ENCODE peak calls at places on chromosomes 2 and 18, in five cellular contexts. Z is sigmoid colon, O is foreskin fibroblast, X is foreskin keratinocyte, V is right atrium auricular region. Y is an unnamed sample.

GRCh38 chr2:62456721-62457539 is 49.1 kb downstream of the TMEM17 start:
- DNase-seq in Z (peak), O (peak), X (peak), V (peak), Y (peak)

GRCh38 chr18:13543811-13544732 is 182.3 kb downstream of the FAM210A start:
- DNase-seq in Z (no peak), O (no peak), X (no peak), V (peak), Y (no peak)

GRCh38 chr2:196959291-196959690 is 32.8 kb upstream of the PGAP1 start:
- DNase-seq in Z (no peak), O (no peak), X (no peak), V (no peak), Y (no peak)

GRCh38 chr2:72968286-72968685 is 51.0 kb downstream of the EMX1 start:
- DNase-seq in Z (no peak), O (no peak), X (no peak), V (no peak), Y (no peak)

GRCh38 chr2:67032091-67032490 is 365.0 kb upstream of the ETAA1 start:
- DNase-seq in Z (no peak), O (no peak), X (no peak), V (no peak), Y (peak)

GRCh38 chr18:32566960-32567359 is 96.3 kb upstream of the GAREM1 start:
- DNase-seq in Z (no peak), O (no peak), X (no peak), V (no peak), Y (no peak)

GRCh38 chr2:60028819-60029218 is 524.6 kb downstream of the BCL11A start:
- DNase-seq in Z (no peak), O (no peak), X (peak), V (no peak), Y (peak)

GRCh38 chr2:65377556-65378307 is 54.7 kb downstream of the SPRED2 start:
- DNase-seq in Z (no peak), O (peak), X (peak), V (no peak), Y (peak)

GRCh38 chr2:84781942-84782716 is 98.8 kb downstream of the TRABD2A start:
- DNase-seq in Z (no peak), O (no peak), X (peak), V (no peak), Y (peak)

GRCh38 chr2:207692206-207693065 is 19.0 kb upstream of the CCNYL1 start:
- DNase-seq in Z (no peak), O (no peak), X (no peak), V (peak), Y (peak)

GRCh38 chr2:9463698-9464034 is 10.7 kb upstream of the IAH1 start:
- DNase-seq in Z (no peak), O (peak), X (no peak), V (no peak), Y (peak)

GRCh38 chr2:40820319-40820718 is 368.4 kb upstream of the SLC8A1 start:
- DNase-seq in Z (no peak), O (no peak), X (no peak), V (no peak), Y (peak)

GRCh38 chr2:47218066-47218581 is 63.0 kb upstream of the STPG4 start:
- DNase-seq in Z (peak), O (no peak), X (no peak), V (no peak), Y (peak)

GRCh38 chr18:48707636-48708296 is 168.9 kb downstream of the CTIF start:
- DNase-seq in Z (no peak), O (no peak), X (no peak), V (no peak), Y (no peak)

GRCh38 chr2:240593703-240594451 is 7.3 kb downstream of the CAPN10 start:
- DNase-seq in Z (peak), O (no peak), X (no peak), V (no peak), Y (no peak)

GRCh38 chr2:28422903-28423741 is 30.5 kb downstream of the FOSL2 start:
- DNase-seq in Z (peak), O (no peak), X (no peak), V (no peak), Y (no peak)

GRCh38 chr2:43737855-43738254 is 36.0 kb upstream of the DYNC2LI1 start:
- DNase-seq in Z (no peak), O (no peak), X (no peak), V (no peak), Y (no peak)

GRCh38 chr2:60476206-60476946 is 77.1 kb downstream of the BCL11A start:
- DNase-seq in Z (no peak), O (no peak), X (no peak), V (no peak), Y (no peak)

GRCh38 chr2:171436307-171436706 is 2.3 kb downstream of the DCAF17 start:
- DNase-seq in Z (no peak), O (peak), X (peak), V (no peak), Y (peak)

GRCh38 chr2:60560734-60561649 is 7.5 kb upstream of the BCL11A start:
- DNase-seq in Z (no peak), O (no peak), X (no peak), V (no peak), Y (peak)

GRCh38 chr2:175195012-175195411 is 13.5 kb upstream of the ATP5MC3 start:
- DNase-seq in Z (no peak), O (no peak), X (no peak), V (no peak), Y (no peak)

GRCh38 chr2:167294031-167294774 is 405.9 kb downstream of the XIRP2 start:
- DNase-seq in Z (no peak), O (peak), X (peak), V (no peak), Y (peak)

GRCh38 chr2:143901185-143901842 is 618.6 kb downstream of the ZEB2 start:
- DNase-seq in Z (no peak), O (peak), X (peak), V (no peak), Y (peak)

GRCh38 chr2:160054984-160055725 is 7.3 kb downstream of the PLA2R1 start:
- DNase-seq in Z (no peak), O (peak), X (no peak), V (no peak), Y (no peak)

GRCh38 chr2:86622409-86622877 is 1.2 kb downstream of the RNF103 start:
- DNase-seq in Z (peak), O (peak), X (peak), V (no peak), Y (peak)

GRCh38 chr2:232592687-232593407 is 40.6 kb upstream of the EFHD1 start:
- DNase-seq in Z (no peak), O (peak), X (peak), V (no peak), Y (peak)

DNA sequence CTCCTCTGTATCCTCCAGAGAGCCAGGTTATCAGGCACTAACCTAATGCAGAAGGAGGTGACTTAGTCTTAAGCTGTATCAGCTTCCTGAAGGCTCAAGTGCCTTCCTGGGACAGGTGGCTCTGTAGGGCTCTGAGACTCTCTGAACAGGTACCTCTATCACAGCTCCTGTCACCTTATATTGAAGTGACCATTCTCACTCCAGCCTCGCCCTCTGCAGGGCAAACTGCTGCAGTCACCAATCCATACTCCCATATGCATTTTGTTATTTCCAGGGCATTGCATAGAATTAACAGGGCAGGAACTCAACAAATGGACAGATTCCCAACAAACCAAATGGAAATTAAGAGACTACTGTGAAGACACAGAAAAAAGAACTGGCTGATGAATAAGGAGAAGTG is 203.0 kb upstream of the REV1 start:
- DNase-seq in Z (no peak), O (no peak), X (no peak), V (peak), Y (no peak)
- TF ChIP-seq CTCF in Z (no peak), O (no peak), X (no peak), V (no peak), Y (no peak)

DNA sequence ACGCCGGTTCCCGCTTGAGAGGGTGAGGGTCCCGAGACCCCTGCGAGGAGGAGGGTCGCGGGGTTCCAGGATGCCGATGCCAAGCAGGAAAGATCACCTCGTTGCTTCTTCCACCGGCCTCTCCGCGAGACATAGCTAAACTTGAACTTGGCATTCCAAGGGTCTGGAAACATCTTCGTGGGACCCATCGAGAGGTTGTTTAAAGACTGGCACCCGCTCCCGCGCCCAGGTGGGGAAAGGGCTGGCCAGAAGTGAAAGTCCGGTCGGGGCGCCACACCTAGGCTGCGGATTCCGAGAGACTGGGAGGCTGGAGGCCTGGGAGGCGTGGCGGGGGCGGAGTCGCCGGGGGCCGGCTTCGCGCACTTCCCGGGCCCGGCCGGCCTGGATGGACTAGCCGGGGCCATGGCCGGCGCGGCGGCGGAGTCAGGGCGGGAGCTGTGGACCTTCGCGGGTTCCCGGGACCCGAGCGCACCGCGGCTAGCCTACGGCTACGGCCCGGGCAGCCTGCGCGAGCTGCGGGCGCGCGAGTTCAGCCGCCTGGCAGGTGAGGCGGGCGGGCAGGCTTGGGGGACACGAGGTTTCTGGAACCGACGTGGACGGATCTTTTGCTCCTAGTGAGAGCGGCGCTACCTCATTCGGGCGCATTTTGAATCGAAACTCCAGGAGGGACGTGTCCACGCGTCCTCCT is at the start of gene MOCOS:
- DNase-seq in Z (peak), O (peak), X (peak), V (peak), Y (peak)
- TF ChIP-seq CTCF in Z (no peak), O (no peak), X (no peak), V (no peak), Y (no peak)

GRCh38 chr2:13046557-13047165 is 329.9 kb downstream of the TRIB2 start:
- DNase-seq in Z (no peak), O (no peak), X (no peak), V (no peak), Y (peak)
- TF ChIP-seq CTCF in Z (no peak), O (peak), X (peak), V (peak), Y (peak)

GRCh38 chr18:67710639-67711038 is 194.1 kb upstream of the DSEL start:
- DNase-seq in Z (no peak), O (no peak), X (no peak), V (no peak), Y (peak)
- TF ChIP-seq CTCF in Z (peak), O (no peak), X (peak), V (no peak), Y (peak)

GRCh38 chr2:55112229-55113016 is 62.2 kb upstream of the RTN4 start:
- DNase-seq in Z (peak), O (no peak), X (no peak), V (peak), Y (no peak)
- TF ChIP-seq CTCF in Z (no peak), O (no peak), X (no peak), V (peak), Y (no peak)

GRCh38 chr2:16722121-16722520 is 56.5 kb upstream of the CYRIA start:
- DNase-seq in Z (no peak), O (no peak), X (no peak), V (no peak), Y (no peak)

GRCh38 chr2:16726147-16726546 is 60.5 kb upstream of the CYRIA start:
- DNase-seq in Z (no peak), O (no peak), X (no peak), V (no peak), Y (peak)

GRCh38 chr2:16725549-16725948 is 59.9 kb upstream of the CYRIA start:
- DNase-seq in Z (no peak), O (no peak), X (no peak), V (no peak), Y (peak)

GRCh38 chr2:16719409-16719808 is 53.8 kb upstream of the CYRIA start:
- DNase-seq in Z (no peak), O (no peak), X (no peak), V (no peak), Y (no peak)

DNA sequence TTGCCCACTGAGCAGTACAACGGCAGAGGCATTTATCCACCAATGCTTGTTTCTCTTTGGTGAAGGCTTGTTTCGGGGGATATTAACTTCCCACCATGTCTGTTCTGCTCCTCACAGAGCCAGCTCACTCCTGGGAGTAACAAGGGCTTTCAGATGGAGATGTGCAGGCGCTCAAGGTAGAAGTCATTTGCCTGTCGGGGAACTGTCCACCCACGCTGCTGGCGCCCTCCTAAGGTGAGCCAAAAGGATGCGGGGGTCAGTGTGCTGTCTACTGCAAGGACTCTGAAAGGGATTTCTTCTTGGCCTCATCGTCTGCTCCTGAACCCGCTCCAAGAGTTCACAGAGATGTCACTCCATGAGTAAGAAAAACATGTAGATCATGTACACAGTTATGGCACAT is 57.0 kb upstream of the CYRIA start:
- DNase-seq in Z (no peak), O (no peak), X (no peak), V (no peak), Y (no peak)
- TF ChIP-seq CTCF in Z (no peak), O (no peak), X (no peak), V (no peak), Y (no peak)

DNA sequence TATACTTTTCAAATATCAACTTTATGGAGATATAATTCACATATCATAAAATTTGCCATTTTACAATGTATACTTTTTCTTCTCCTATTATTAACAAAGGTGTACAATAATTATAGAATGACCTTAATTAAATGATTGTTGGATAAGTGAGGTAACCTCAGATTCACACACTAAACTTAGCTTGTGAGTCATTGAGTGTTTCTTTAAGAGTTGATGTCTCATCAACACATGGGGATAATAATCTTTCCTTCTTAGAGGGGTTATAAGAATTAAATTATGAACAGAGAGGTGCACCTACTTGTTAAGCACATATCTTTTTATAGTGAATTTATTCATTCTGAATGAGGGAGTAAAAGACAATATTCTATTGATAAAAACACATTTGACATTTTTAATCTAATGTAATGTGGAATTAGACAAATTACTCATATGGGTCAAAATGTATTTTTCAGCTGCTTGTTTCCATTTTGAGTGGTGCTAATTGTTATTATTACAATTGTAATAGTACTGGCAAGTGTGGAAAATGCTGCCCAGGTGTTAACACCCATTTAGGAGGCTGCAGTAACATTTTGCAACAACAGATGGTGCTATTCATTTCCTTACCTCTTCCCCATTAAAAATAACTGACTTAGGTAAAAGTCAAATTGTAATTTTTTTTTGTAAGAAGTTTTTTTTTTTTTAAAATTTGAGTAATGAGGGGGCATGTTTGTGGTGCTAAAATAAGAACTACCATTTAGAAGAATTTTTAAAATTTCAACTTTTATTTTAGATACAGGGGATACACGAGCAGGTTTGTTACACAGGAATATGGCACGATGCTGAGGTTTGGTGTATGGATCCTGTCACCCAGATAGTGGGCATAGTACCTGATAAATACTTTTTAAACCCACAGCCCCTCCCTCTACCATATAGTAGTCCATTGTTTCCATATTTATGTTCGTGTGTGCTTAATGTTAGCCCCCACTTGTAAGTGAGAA is 32.1 kb upstream of the DYNAP start:
- DNase-seq in Z (no peak), O (no peak), X (no peak), V (no peak), Y (peak)
- TF ChIP-seq CTCF in Z (peak), O (peak), X (peak), V (peak), Y (peak)

GRCh38 chr2:7013761-7014160 is 96.5 kb downstream of the RNF144A start:
- DNase-seq in Z (no peak), O (no peak), X (no peak), V (no peak), Y (no peak)
- TF ChIP-seq CTCF in Z (no peak), O (no peak), X (no peak), V (no peak), Y (no peak)

DNA sequence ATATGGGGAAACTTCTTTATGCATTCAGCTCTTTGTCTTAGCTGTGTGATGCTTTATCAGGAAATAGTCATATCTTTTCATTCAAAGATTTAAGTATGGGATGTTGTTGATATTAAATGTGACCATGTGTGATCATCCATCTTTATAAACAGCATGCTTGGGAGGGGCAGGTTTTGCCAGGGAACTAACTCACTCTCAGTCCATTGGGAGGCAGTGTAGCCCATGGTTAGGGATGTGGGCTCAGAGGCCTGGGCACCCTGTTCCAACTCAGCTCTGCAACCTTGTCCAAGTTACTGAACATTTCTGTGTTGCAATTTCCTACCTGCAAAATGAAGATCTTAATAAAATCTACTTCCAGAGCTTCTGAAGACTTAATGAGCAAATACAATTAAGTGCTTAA is 92.0 kb upstream of the BCL2L11 start:
- DNase-seq in Z (no peak), O (no peak), X (no peak), V (peak), Y (peak)
- TF ChIP-seq CTCF in Z (no peak), O (no peak), X (peak), V (no peak), Y (peak)

DNA sequence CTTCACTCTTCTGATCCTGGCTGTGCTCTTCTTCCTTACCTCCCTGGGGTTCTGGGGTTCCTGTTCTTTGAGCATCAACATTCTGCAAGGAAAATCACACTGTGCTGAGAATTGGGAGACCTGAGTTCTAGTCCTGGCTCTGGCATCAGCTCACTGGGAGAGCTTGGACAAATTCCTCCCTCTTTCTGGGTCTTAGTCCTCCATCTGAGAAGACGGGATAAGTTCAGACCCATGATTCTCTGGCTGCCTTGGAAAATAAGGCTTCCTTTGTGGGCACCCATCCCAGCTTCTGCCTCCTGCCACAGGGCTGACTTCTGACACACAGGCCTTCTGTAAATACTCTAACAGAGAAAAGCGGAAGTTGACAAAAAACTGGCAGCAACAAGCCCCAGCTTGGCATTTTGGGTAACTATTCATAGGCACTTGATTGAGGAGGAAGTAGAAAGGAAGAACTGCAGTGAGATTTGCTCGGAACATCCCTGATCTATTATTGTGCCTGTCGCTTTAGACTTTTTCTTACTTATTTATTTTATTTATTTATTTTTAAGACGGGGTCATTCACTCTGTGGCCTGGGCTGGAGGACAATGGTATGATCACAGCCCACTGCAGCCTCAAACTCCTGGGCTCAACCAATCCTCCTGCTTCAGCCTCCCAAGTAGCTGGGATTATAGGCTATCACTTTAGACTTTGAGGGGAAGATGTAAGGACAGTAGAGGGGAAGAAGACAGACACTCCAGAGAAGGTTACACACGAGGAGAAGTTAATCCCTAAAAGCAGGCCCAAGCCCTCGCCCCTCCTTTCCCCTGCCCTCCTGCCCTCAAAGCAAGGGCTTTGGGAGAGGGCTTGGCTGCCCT is 7.9 kb downstream of the PCBP1 start:
- DNase-seq in Z (peak), O (peak), X (peak), V (peak), Y (peak)
- TF ChIP-seq CTCF in Z (no peak), O (no peak), X (no peak), V (no peak), Y (no peak)